ENCODE peak calls at places on chromosomes 6 and 20, in seven cellular contexts. E, C, Y, Q, R, W and I are unnamed samples.

GRCh38 chr6:170404036-170404435 is 97.5 kb downstream of the FAM120B start:
- DNase-seq in E (no peak), C (no peak), Y (no peak), Q (no peak), R (no peak), W (no peak), I (no peak)

GRCh38 chr6:1587546-1587945 is 22.2 kb upstream of the FOXC1 start:
- DNase-seq in E (no peak), C (no peak), Y (no peak), Q (no peak), R (no peak), W (no peak), I (no peak)

GRCh38 chr6:3484240-3484639 is 27.4 kb upstream of the SLC22A23 start:
- DNase-seq in E (peak), C (no peak), Y (peak), Q (peak), R (no peak), W (no peak), I (peak)

GRCh38 chr6:14450133-14451040 is 332.8 kb downstream of the CD83 start:
- DNase-seq in E (no peak), C (no peak), Y (no peak), Q (no peak), R (no peak), W (no peak), I (no peak)

GRCh38 chr6:111699123-111699522 is 93.4 kb upstream of the TRAF3IP2 start:
- DNase-seq in E (no peak), C (no peak), Y (no peak), Q (no peak), R (no peak), W (no peak), I (no peak)

GRCh38 chr20:17504326-17504897 is 26.8 kb downstream of the BFSP1 start:
- DNase-seq in E (no peak), C (peak), Y (no peak), Q (no peak), R (no peak), W (no peak), I (no peak)

GRCh38 chr6:18016698-18017097 is 29.3 kb upstream of the KIF13A start:
- DNase-seq in E (no peak), C (no peak), Y (no peak), Q (no peak), R (no peak), W (no peak), I (no peak)

GRCh38 chr20:6038256-6038655 is 15.6 kb downstream of the LRRN4 start:
- DNase-seq in E (no peak), C (no peak), Y (no peak), Q (no peak), R (no peak), W (no peak), I (no peak)

GRCh38 chr6:16511723-16512584 is 249.3 kb downstream of the ATXN1 start:
- DNase-seq in E (no peak), C (no peak), Y (no peak), Q (no peak), R (no peak), W (no peak), I (no peak)

GRCh38 chr20:38134427-38135281 is 30.4 kb downstream of the TGM2 start:
- DNase-seq in E (peak), C (no peak), Y (no peak), Q (peak), R (peak), W (no peak), I (peak)

GRCh38 chr6:148501178-148501590 is 158.5 kb downstream of the SASH1 start:
- DNase-seq in E (peak), C (no peak), Y (peak), Q (peak), R (no peak), W (no peak), I (peak)

GRCh38 chr6:87473419-87473903 is 687 bp downstream of the SLC35A1 start:
- DNase-seq in E (peak), C (peak), Y (peak), Q (no peak), R (no peak), W (no peak), I (no peak)

GRCh38 chr6:140921366-140922226 is 1211.1 kb upstream of the GJE1 start:
- DNase-seq in E (peak), C (no peak), Y (peak), Q (peak), R (no peak), W (no peak), I (peak)

GRCh38 chr6:135189344-135189743 is 8.2 kb downstream of the MYB start:
- DNase-seq in E (no peak), C (no peak), Y (no peak), Q (no peak), R (no peak), W (no peak), I (no peak)

GRCh38 chr20:38460040-38460623 is 12.5 kb upstream of the RALGAPB start:
- DNase-seq in E (peak), C (peak), Y (no peak), Q (peak), R (no peak), W (no peak), I (peak)

GRCh38 chr20:19828233-19828632 is 70.2 kb downstream of the RIN2 start:
- DNase-seq in E (peak), C (no peak), Y (no peak), Q (peak), R (no peak), W (no peak), I (peak)

GRCh38 chr20:24420567-24420966 is 48.9 kb upstream of the SYNDIG1 start:
- DNase-seq in E (no peak), C (peak), Y (no peak), Q (no peak), R (no peak), W (no peak), I (no peak)

GRCh38 chr20:25282796-25283195 is 34.9 kb downstream of the PYGB start:
- DNase-seq in E (no peak), C (peak), Y (no peak), Q (no peak), R (peak), W (no peak), I (no peak)

GRCh38 chr6:26224940-26225847 is 138.0 kb downstream of the HFE start:
- DNase-seq in E (no peak), C (no peak), Y (peak), Q (peak), R (peak), W (peak), I (no peak)

GRCh38 chr6:11942185-11942864 is 69.8 kb upstream of the HIVEP1 start:
- DNase-seq in E (no peak), C (no peak), Y (no peak), Q (no peak), R (no peak), W (no peak), I (no peak)

GRCh38 chr6:155315516-155315871 is 1.2 kb upstream of the TFB1M start:
- DNase-seq in E (peak), C (no peak), Y (no peak), Q (no peak), R (no peak), W (no peak), I (no peak)

GRCh38 chr6:101762851-101763250 is 369.3 kb downstream of the GRIK2 start:
- DNase-seq in E (no peak), C (no peak), Y (no peak), Q (no peak), R (no peak), W (no peak), I (no peak)